ENCODE peak calls at places on chromosome 17, in nine cellular contexts. One of them, this sample, is unnamed.

GRCh38 chr17:82862758-82863645 is 23.2 kb upstream of the ZNF750 start:
- DNase-seq in heart left ventricle: peak; percentile 9
- DNase-seq in lower lobe of right lung: no peak
- DNase-seq in thoracic aorta: no peak
- DNase-seq in fibroblast of lung: no peak
- DNase-seq in pancreas: no peak
- DNase-seq in A549: no peak
- DNase-seq in cardiac muscle cell: no peak
- DNase-seq in breast epithelium: no peak
- DNase-seq in this sample: no peak

GRCh38 chr17:45279898-45280297 is 18.0 kb upstream of the SPATA32 start:
- DNase-seq in A549: no peak
- DNase-seq in cardiac muscle cell: no peak
- DNase-seq in heart left ventricle: peak; percentile 79
- DNase-seq in pancreas: no peak
- DNase-seq in breast epithelium: no peak
- DNase-seq in thoracic aorta: no peak
- DNase-seq in lower lobe of right lung: peak; percentile 8
- DNase-seq in fibroblast of lung: no peak
- DNase-seq in this sample: no peak

GRCh38 chr17:62319846-62320245 is 60.5 kb upstream of the EFCAB3 start:
- DNase-seq in cardiac muscle cell: no peak
- DNase-seq in thoracic aorta: no peak
- DNase-seq in heart left ventricle: no peak
- DNase-seq in breast epithelium: no peak
- DNase-seq in lower lobe of right lung: no peak
- DNase-seq in pancreas: no peak
- DNase-seq in fibroblast of lung: no peak
- DNase-seq in A549: no peak
- DNase-seq in this sample: no peak

GRCh38 chr17:29155235-29155965 is 24.8 kb downstream of the MYO18A start:
- DNase-seq in heart left ventricle: peak; percentile 78
- DNase-seq in fibroblast of lung: peak; percentile 48
- DNase-seq in cardiac muscle cell: peak; percentile 64
- DNase-seq in thoracic aorta: no peak
- DNase-seq in pancreas: no peak
- DNase-seq in A549: peak; percentile 90
- DNase-seq in lower lobe of right lung: peak; percentile 70
- DNase-seq in breast epithelium: no peak
- DNase-seq in this sample: no peak

GRCh38 chr17:7982171-7982570 is 20.2 kb upstream of the GUCY2D start:
- DNase-seq in A549: no peak
- DNase-seq in breast epithelium: no peak
- DNase-seq in cardiac muscle cell: peak; percentile 60
- DNase-seq in heart left ventricle: no peak
- DNase-seq in thoracic aorta: no peak
- DNase-seq in pancreas: no peak
- DNase-seq in fibroblast of lung: peak; percentile 65
- DNase-seq in lower lobe of right lung: no peak
- DNase-seq in this sample: no peak

GRCh38 chr17:15279011-15279477 is 13.9 kb upstream of the PMP22 start:
- DNase-seq in heart left ventricle: no peak
- DNase-seq in breast epithelium: no peak
- DNase-seq in lower lobe of right lung: no peak
- DNase-seq in A549: peak; percentile 82
- DNase-seq in cardiac muscle cell: no peak
- DNase-seq in thoracic aorta: no peak
- DNase-seq in pancreas: no peak
- DNase-seq in fibroblast of lung: peak; percentile 60
- DNase-seq in this sample: peak; percentile 78

GRCh38 chr17:14144513-14144912 is 75.2 kb downstream of the COX10 start:
- DNase-seq in A549: no peak
- DNase-seq in lower lobe of right lung: no peak
- DNase-seq in breast epithelium: no peak
- DNase-seq in thoracic aorta: no peak
- DNase-seq in pancreas: no peak
- DNase-seq in fibroblast of lung: peak; percentile 32
- DNase-seq in heart left ventricle: no peak
- DNase-seq in cardiac muscle cell: no peak
- DNase-seq in this sample: no peak

GRCh38 chr17:48558731-48559608 is 14.1 kb upstream of the HOXB2 start:
- DNase-seq in fibroblast of lung: peak; percentile 64
- DNase-seq in breast epithelium: no peak
- DNase-seq in cardiac muscle cell: no peak
- DNase-seq in heart left ventricle: no peak
- DNase-seq in thoracic aorta: no peak
- DNase-seq in pancreas: no peak
- DNase-seq in A549: no peak
- DNase-seq in lower lobe of right lung: no peak
- DNase-seq in this sample: no peak

GRCh38 chr17:43632231-43632630 is 29.5 kb downstream of the MEOX1 start:
- DNase-seq in thoracic aorta: no peak
- DNase-seq in heart left ventricle: no peak
- DNase-seq in lower lobe of right lung: no peak
- DNase-seq in pancreas: no peak
- DNase-seq in fibroblast of lung: no peak
- DNase-seq in cardiac muscle cell: no peak
- DNase-seq in A549: no peak
- DNase-seq in breast epithelium: no peak
- DNase-seq in this sample: no peak

GRCh38 chr17:45132302-45132568 is at the start of gene PLCD3:
- DNase-seq in heart left ventricle: no peak
- DNase-seq in cardiac muscle cell: no peak
- DNase-seq in fibroblast of lung: no peak
- DNase-seq in lower lobe of right lung: no peak
- DNase-seq in thoracic aorta: no peak
- DNase-seq in A549: no peak
- DNase-seq in pancreas: peak; percentile 89
- DNase-seq in breast epithelium: no peak
- DNase-seq in this sample: no peak

GRCh38 chr17:44469676-44470075 is 33.5 kb downstream of the GPATCH8 start:
- DNase-seq in A549: no peak
- DNase-seq in breast epithelium: no peak
- DNase-seq in cardiac muscle cell: no peak
- DNase-seq in pancreas: no peak
- DNase-seq in thoracic aorta: no peak
- DNase-seq in heart left ventricle: no peak
- DNase-seq in lower lobe of right lung: no peak
- DNase-seq in fibroblast of lung: no peak
- DNase-seq in this sample: no peak

GRCh38 chr17:32875904-32876413 is 965 bp downstream of the MYO1D start:
- DNase-seq in cardiac muscle cell: peak; percentile 33
- DNase-seq in thoracic aorta: no peak
- DNase-seq in fibroblast of lung: peak; percentile 36
- DNase-seq in heart left ventricle: no peak
- DNase-seq in A549: no peak
- DNase-seq in pancreas: no peak
- DNase-seq in lower lobe of right lung: no peak
- DNase-seq in breast epithelium: no peak
- DNase-seq in this sample: no peak

GRCh38 chr17:26807024-26807423 is 486.9 kb upstream of the WSB1 start:
- DNase-seq in lower lobe of right lung: no peak
- DNase-seq in A549: no peak
- DNase-seq in heart left ventricle: no peak
- DNase-seq in cardiac muscle cell: no peak
- DNase-seq in breast epithelium: no peak
- DNase-seq in thoracic aorta: no peak
- DNase-seq in pancreas: no peak
- DNase-seq in fibroblast of lung: no peak
- DNase-seq in this sample: no peak

GRCh38 chr17:26809033-26809432 is 484.9 kb upstream of the WSB1 start:
- DNase-seq in A549: no peak
- DNase-seq in breast epithelium: no peak
- DNase-seq in fibroblast of lung: peak; percentile 21
- DNase-seq in pancreas: no peak
- DNase-seq in lower lobe of right lung: no peak
- DNase-seq in thoracic aorta: no peak
- DNase-seq in cardiac muscle cell: no peak
- DNase-seq in heart left ventricle: no peak
- DNase-seq in this sample: peak; percentile 10
- H3K9me3 ChIP-seq in A549: peaks cover 40% of the 10 kb centered on the region
- H3K9me3 ChIP-seq in breast epithelium: peaks cover 37% of the 10 kb centered on the region
- H3K9me3 ChIP-seq in fibroblast of lung: no peaks in the 10 kb centered on the region
- H3K9me3 ChIP-seq in pancreas: no peaks in the 10 kb centered on the region
- H3K9me3 ChIP-seq in lower lobe of right lung: peaks cover 67% of the 10 kb centered on the region
- H3K9me3 ChIP-seq in thoracic aorta: peaks cover 5% of the 10 kb centered on the region
- H3K9me3 ChIP-seq in cardiac muscle cell: peaks cover 5% of the 10 kb centered on the region
- H3K9me3 ChIP-seq in heart left ventricle: peaks cover 13% of the 10 kb centered on the region
- H3K9me3 ChIP-seq in this sample: peaks cover 63% of the 10 kb centered on the region

DNA sequence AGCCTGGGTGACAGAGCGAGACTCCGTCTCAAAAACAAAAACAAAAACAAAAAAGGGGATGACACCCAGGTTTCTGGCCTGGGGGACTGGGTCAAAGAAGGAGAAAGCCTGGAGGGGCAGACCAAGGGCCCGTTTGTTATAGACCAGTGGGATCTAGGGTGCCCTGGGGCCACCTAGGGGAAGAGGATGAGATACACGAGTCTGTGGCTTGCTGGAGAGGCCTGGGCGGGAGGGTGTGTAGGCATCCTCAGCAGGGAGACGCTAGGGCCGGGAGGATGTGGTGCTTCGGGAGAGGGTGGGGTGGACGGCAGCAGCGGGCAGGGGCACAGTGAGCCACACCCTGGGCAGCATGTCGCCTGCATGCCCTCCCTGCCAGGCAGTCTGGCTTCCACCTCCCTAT is 17.1 kb upstream of the CRK start:
- DNase-seq in cardiac muscle cell: no peak
- DNase-seq in breast epithelium: no peak
- DNase-seq in thoracic aorta: no peak
- DNase-seq in fibroblast of lung: no peak
- DNase-seq in A549: no peak
- DNase-seq in lower lobe of right lung: no peak
- DNase-seq in pancreas: no peak
- DNase-seq in heart left ventricle: no peak
- DNase-seq in this sample: no peak
- TF ChIP-seq CTCF in cardiac muscle cell: no peak
- TF ChIP-seq CTCF in breast epithelium: no peak
- TF ChIP-seq CTCF in thoracic aorta: no peak
- TF ChIP-seq CTCF in fibroblast of lung: no peak
- TF ChIP-seq CTCF in A549: no peak
- TF ChIP-seq CTCF in lower lobe of right lung: no peak
- TF ChIP-seq CTCF in pancreas: no peak
- TF ChIP-seq CTCF in heart left ventricle: no peak
- TF ChIP-seq CTCF in this sample: no peak

DNA sequence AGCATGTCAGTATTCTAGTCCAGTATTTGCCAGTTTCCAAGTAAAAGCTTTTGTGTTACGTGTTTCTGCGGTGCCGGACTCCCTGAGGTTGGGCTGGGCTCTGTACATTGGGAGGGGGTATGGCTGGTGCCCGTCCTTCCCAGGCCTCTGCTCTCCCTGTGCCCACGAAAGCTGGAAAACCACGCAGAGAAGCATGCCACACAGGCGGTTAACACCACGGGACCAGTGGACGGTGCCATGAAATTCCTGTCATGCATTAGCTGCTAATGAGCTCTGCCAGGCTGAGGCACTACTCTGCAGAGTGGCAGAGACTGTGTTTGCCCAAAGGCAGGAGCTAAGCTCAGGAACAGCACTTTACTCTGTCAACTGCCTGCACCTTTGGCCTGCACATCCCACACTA is 8.1 kb downstream of the SMIM5 start:
- DNase-seq in heart left ventricle: peak; percentile 70
- DNase-seq in fibroblast of lung: no peak
- DNase-seq in thoracic aorta: no peak
- DNase-seq in breast epithelium: no peak
- DNase-seq in pancreas: peak; percentile 33
- DNase-seq in cardiac muscle cell: no peak
- DNase-seq in lower lobe of right lung: no peak
- DNase-seq in A549: no peak
- DNase-seq in this sample: no peak
- H3K4me3 ChIP-seq in heart left ventricle: no peak overlapping the region
- H3K4me3 ChIP-seq in fibroblast of lung: no peak overlapping the region
- H3K4me3 ChIP-seq in thoracic aorta: no peak overlapping the region
- H3K4me3 ChIP-seq in breast epithelium: no peak overlapping the region
- H3K4me3 ChIP-seq in pancreas: no peak overlapping the region
- H3K4me3 ChIP-seq in cardiac muscle cell: no peak overlapping the region
- H3K4me3 ChIP-seq in lower lobe of right lung: no peak overlapping the region
- H3K4me3 ChIP-seq in A549: no peak overlapping the region
- H3K4me3 ChIP-seq in this sample: no peak overlapping the region

GRCh38 chr17:40765657-40766056 is 6.3 kb downstream of the KRT26 start:
- DNase-seq in A549: no peak
- DNase-seq in lower lobe of right lung: no peak
- DNase-seq in fibroblast of lung: no peak
- DNase-seq in thoracic aorta: no peak
- DNase-seq in pancreas: no peak
- DNase-seq in cardiac muscle cell: no peak
- DNase-seq in breast epithelium: no peak
- DNase-seq in heart left ventricle: no peak
- DNase-seq in this sample: no peak

GRCh38 chr17:40755231-40755630 is at the start of gene KRT25:
- DNase-seq in heart left ventricle: no peak
- DNase-seq in A549: no peak
- DNase-seq in cardiac muscle cell: no peak
- DNase-seq in fibroblast of lung: no peak
- DNase-seq in breast epithelium: no peak
- DNase-seq in lower lobe of right lung: no peak
- DNase-seq in thoracic aorta: no peak
- DNase-seq in pancreas: no peak
- DNase-seq in this sample: no peak

GRCh38 chr17:40763752-40764151 is 8.2 kb downstream of the KRT26 start:
- DNase-seq in fibroblast of lung: no peak
- DNase-seq in breast epithelium: no peak
- DNase-seq in cardiac muscle cell: no peak
- DNase-seq in pancreas: no peak
- DNase-seq in heart left ventricle: no peak
- DNase-seq in thoracic aorta: no peak
- DNase-seq in A549: no peak
- DNase-seq in lower lobe of right lung: no peak
- DNase-seq in this sample: no peak

GRCh38 chr17:40760105-40761016 is 5.2 kb upstream of the KRT25 start:
- DNase-seq in pancreas: no peak
- DNase-seq in cardiac muscle cell: no peak
- DNase-seq in breast epithelium: no peak
- DNase-seq in fibroblast of lung: no peak
- DNase-seq in A549: no peak
- DNase-seq in heart left ventricle: no peak
- DNase-seq in lower lobe of right lung: no peak
- DNase-seq in thoracic aorta: no peak
- DNase-seq in this sample: no peak
- H3K9me3 ChIP-seq in pancreas: no peaks in the 10 kb centered on the region
- H3K9me3 ChIP-seq in cardiac muscle cell: no peaks in the 10 kb centered on the region
- H3K9me3 ChIP-seq in breast epithelium: peaks cover 25% of the 10 kb centered on the region
- H3K9me3 ChIP-seq in fibroblast of lung: no peaks in the 10 kb centered on the region
- H3K9me3 ChIP-seq in A549: peaks cover 75% of the 10 kb centered on the region
- H3K9me3 ChIP-seq in heart left ventricle: peaks cover 32% of the 10 kb centered on the region
- H3K9me3 ChIP-seq in lower lobe of right lung: peaks cover 35% of the 10 kb centered on the region
- H3K9me3 ChIP-seq in thoracic aorta: peaks cover 23% of the 10 kb centered on the region
- H3K9me3 ChIP-seq in this sample: peaks cover 12% of the 10 kb centered on the region

This sample was measured in AG04450.